ENCODE peak calls at places on chromosomes 5 and 9, in six cellular contexts. One of them, this sample, is unnamed.

GRCh38 chr9:122134822-122135528 is 24.6 kb downstream of the NDUFA8 start:
- DNase-seq in upper lobe of right lung: no peak
- DNase-seq in neural progenitor cell: peak; percentile 80
- DNase-seq in tibial artery: no peak
- DNase-seq in body of pancreas: no peak
- DNase-seq in uterus: no peak
- DNase-seq in this sample: no peak

GRCh38 chr5:14668247-14668646 is 3.7 kb downstream of the OTULIN start:
- DNase-seq in upper lobe of right lung: no peak
- DNase-seq in neural progenitor cell: no peak
- DNase-seq in tibial artery: no peak
- DNase-seq in body of pancreas: no peak
- DNase-seq in uterus: no peak
- DNase-seq in this sample: no peak

GRCh38 chr5:102931085-102931484 is 176.0 kb downstream of the PAM start:
- DNase-seq in upper lobe of right lung: no peak
- DNase-seq in neural progenitor cell: no peak
- DNase-seq in tibial artery: no peak
- DNase-seq in body of pancreas: no peak
- DNase-seq in uterus: no peak
- DNase-seq in this sample: no peak

GRCh38 chr9:7613931-7614330 is 185.6 kb downstream of the DMAC1 start:
- DNase-seq in upper lobe of right lung: no peak
- DNase-seq in neural progenitor cell: no peak
- DNase-seq in tibial artery: no peak
- DNase-seq in body of pancreas: no peak
- DNase-seq in uterus: no peak
- DNase-seq in this sample: no peak

GRCh38 chr9:137195525-137196220 is 4.9 kb downstream of the TPRN start:
- DNase-seq in upper lobe of right lung: no peak
- DNase-seq in neural progenitor cell: no peak
- DNase-seq in tibial artery: no peak
- DNase-seq in body of pancreas: peak; percentile 88
- DNase-seq in uterus: no peak
- DNase-seq in this sample: no peak

GRCh38 chr5:115262405-115263247 is at the start of gene PGGT1B:
- DNase-seq in upper lobe of right lung: peak; percentile 89
- DNase-seq in neural progenitor cell: peak; percentile 75
- DNase-seq in tibial artery: peak; percentile 82
- DNase-seq in body of pancreas: peak; percentile 66
- DNase-seq in uterus: peak; percentile 69
- DNase-seq in this sample: peak; percentile 77

GRCh38 chr5:127333463-127333862 is 42.9 kb downstream of the MEGF10 start:
- DNase-seq in upper lobe of right lung: no peak
- DNase-seq in neural progenitor cell: no peak
- DNase-seq in tibial artery: no peak
- DNase-seq in body of pancreas: no peak
- DNase-seq in uterus: no peak
- DNase-seq in this sample: no peak

GRCh38 chr5:95664204-95664786 is 17.7 kb downstream of the RFESD start:
- DNase-seq in upper lobe of right lung: no peak
- DNase-seq in neural progenitor cell: peak; percentile 31
- DNase-seq in tibial artery: no peak
- DNase-seq in body of pancreas: peak; percentile 41
- DNase-seq in uterus: no peak
- DNase-seq in this sample: peak; percentile 54

GRCh38 chr5:79235578-79236363 is at the start of gene JMY:
- DNase-seq in upper lobe of right lung: peak; percentile 94
- DNase-seq in neural progenitor cell: peak; percentile 94
- DNase-seq in tibial artery: peak; percentile 91
- DNase-seq in body of pancreas: peak; percentile 91
- DNase-seq in uterus: peak; percentile 83
- DNase-seq in this sample: peak; percentile 91

GRCh38 chr5:154421868-154422267 is 23.9 kb upstream of the SAP30L start:
- DNase-seq in upper lobe of right lung: no peak
- DNase-seq in neural progenitor cell: peak; percentile 47
- DNase-seq in tibial artery: no peak
- DNase-seq in body of pancreas: no peak
- DNase-seq in uterus: no peak
- DNase-seq in this sample: no peak

GRCh38 chr9:22722492-22722891 is 275.9 kb downstream of the DMRTA1 start:
- DNase-seq in upper lobe of right lung: no peak
- DNase-seq in neural progenitor cell: no peak
- DNase-seq in tibial artery: no peak
- DNase-seq in body of pancreas: no peak
- DNase-seq in uterus: no peak
- DNase-seq in this sample: no peak

GRCh38 chr5:150218693-150219035 is 28.8 kb downstream of the SLC6A7 start:
- DNase-seq in upper lobe of right lung: no peak
- DNase-seq in neural progenitor cell: no peak
- DNase-seq in tibial artery: no peak
- DNase-seq in body of pancreas: no peak
- DNase-seq in uterus: no peak
- DNase-seq in this sample: no peak

GRCh38 chr5:61916621-61917620 is 389.1 kb upstream of the KIF2A start:
- DNase-seq in upper lobe of right lung: no peak
- DNase-seq in neural progenitor cell: no peak
- DNase-seq in tibial artery: no peak
- DNase-seq in body of pancreas: peak; percentile 25
- DNase-seq in uterus: no peak
- DNase-seq in this sample: no peak

GRCh38 chr5:169064093-169064492 is 236.8 kb downstream of the SLIT3 start:
- DNase-seq in upper lobe of right lung: no peak
- DNase-seq in neural progenitor cell: peak; percentile 28
- DNase-seq in tibial artery: no peak
- DNase-seq in body of pancreas: peak; percentile 38
- DNase-seq in uterus: no peak
- DNase-seq in this sample: peak; percentile 51

GRCh38 chr5:36238896-36239295 is 2.8 kb downstream of the NADK2 start:
- DNase-seq in upper lobe of right lung: no peak
- DNase-seq in neural progenitor cell: no peak
- DNase-seq in tibial artery: no peak
- DNase-seq in body of pancreas: no peak
- DNase-seq in uterus: no peak
- DNase-seq in this sample: no peak

GRCh38 chr9:108477538-108478006 is 378.2 kb downstream of the ACTL7B start:
- DNase-seq in upper lobe of right lung: no peak
- DNase-seq in neural progenitor cell: no peak
- DNase-seq in tibial artery: no peak
- DNase-seq in body of pancreas: no peak
- DNase-seq in uterus: no peak
- DNase-seq in this sample: no peak

GRCh38 chr9:37309136-37309535 is 113.4 kb upstream of the GRHPR start:
- DNase-seq in upper lobe of right lung: no peak
- DNase-seq in neural progenitor cell: peak; percentile 46
- DNase-seq in tibial artery: no peak
- DNase-seq in body of pancreas: no peak
- DNase-seq in uterus: no peak
- DNase-seq in this sample: peak; percentile 6

GRCh38 chr5:148687427-148687826 is 33.1 kb upstream of the HTR4 start:
- DNase-seq in upper lobe of right lung: no peak
- DNase-seq in neural progenitor cell: peak; percentile 71
- DNase-seq in tibial artery: no peak
- DNase-seq in body of pancreas: no peak
- DNase-seq in uterus: no peak
- DNase-seq in this sample: peak; percentile 43

GRCh38 chr9:38287420-38287985 is 105.0 kb upstream of the ALDH1B1 start:
- DNase-seq in upper lobe of right lung: no peak
- DNase-seq in neural progenitor cell: no peak
- DNase-seq in tibial artery: no peak
- DNase-seq in body of pancreas: no peak
- DNase-seq in uterus: no peak
- DNase-seq in this sample: no peak

GRCh38 chr5:125446986-125447385 is 700.5 kb upstream of the ZNF608 start:
- DNase-seq in upper lobe of right lung: no peak
- DNase-seq in neural progenitor cell: no peak
- DNase-seq in tibial artery: no peak
- DNase-seq in body of pancreas: no peak
- DNase-seq in uterus: no peak
- DNase-seq in this sample: no peak

GRCh38 chr9:136658849-136659535 is 3.7 kb upstream of the EGFL7 start:
- DNase-seq in upper lobe of right lung: peak; percentile 66
- DNase-seq in neural progenitor cell: no peak
- DNase-seq in tibial artery: no peak
- DNase-seq in body of pancreas: no peak
- DNase-seq in uterus: no peak
- DNase-seq in this sample: no peak

GRCh38 chr5:170623576-170624181 is 119.9 kb downstream of the KCNIP1 start:
- DNase-seq in upper lobe of right lung: peak; percentile 69
- DNase-seq in neural progenitor cell: peak; percentile 83
- DNase-seq in tibial artery: peak; percentile 39
- DNase-seq in body of pancreas: peak; percentile 42
- DNase-seq in uterus: no peak
- DNase-seq in this sample: peak; percentile 65

GRCh38 chr5:82991059-82991458 is 86.1 kb downstream of the TMEM167A start:
- DNase-seq in upper lobe of right lung: no peak
- DNase-seq in neural progenitor cell: no peak
- DNase-seq in tibial artery: no peak
- DNase-seq in body of pancreas: no peak
- DNase-seq in uterus: no peak
- DNase-seq in this sample: no peak

GRCh38 chr5:83430130-83431010 is 41.2 kb upstream of the VCAN start:
- DNase-seq in upper lobe of right lung: no peak
- DNase-seq in neural progenitor cell: peak; percentile 90
- DNase-seq in tibial artery: peak; percentile 70
- DNase-seq in body of pancreas: peak; percentile 69
- DNase-seq in uterus: peak; percentile 29
- DNase-seq in this sample: peak; percentile 82

GRCh38 chr9:132168851-132169250 is 7.0 kb downstream of the NTNG2 start:
- DNase-seq in upper lobe of right lung: no peak
- DNase-seq in neural progenitor cell: no peak
- DNase-seq in tibial artery: no peak
- DNase-seq in body of pancreas: no peak
- DNase-seq in uterus: no peak
- DNase-seq in this sample: no peak
- H3K27me3 ChIP-seq in upper lobe of right lung: peaks cover 43% of the 10 kb centered on the region
- H3K27me3 ChIP-seq in neural progenitor cell: peaks cover 39% of the 10 kb centered on the region
- H3K27me3 ChIP-seq in tibial artery: peaks cover 87% of the 10 kb centered on the region
- H3K27me3 ChIP-seq in body of pancreas: no peaks in the 10 kb centered on the region
- H3K27me3 ChIP-seq in uterus: peaks cover 7% of the 10 kb centered on the region
- H3K27me3 ChIP-seq in this sample: peaks cover 45% of the 10 kb centered on the region

DNA sequence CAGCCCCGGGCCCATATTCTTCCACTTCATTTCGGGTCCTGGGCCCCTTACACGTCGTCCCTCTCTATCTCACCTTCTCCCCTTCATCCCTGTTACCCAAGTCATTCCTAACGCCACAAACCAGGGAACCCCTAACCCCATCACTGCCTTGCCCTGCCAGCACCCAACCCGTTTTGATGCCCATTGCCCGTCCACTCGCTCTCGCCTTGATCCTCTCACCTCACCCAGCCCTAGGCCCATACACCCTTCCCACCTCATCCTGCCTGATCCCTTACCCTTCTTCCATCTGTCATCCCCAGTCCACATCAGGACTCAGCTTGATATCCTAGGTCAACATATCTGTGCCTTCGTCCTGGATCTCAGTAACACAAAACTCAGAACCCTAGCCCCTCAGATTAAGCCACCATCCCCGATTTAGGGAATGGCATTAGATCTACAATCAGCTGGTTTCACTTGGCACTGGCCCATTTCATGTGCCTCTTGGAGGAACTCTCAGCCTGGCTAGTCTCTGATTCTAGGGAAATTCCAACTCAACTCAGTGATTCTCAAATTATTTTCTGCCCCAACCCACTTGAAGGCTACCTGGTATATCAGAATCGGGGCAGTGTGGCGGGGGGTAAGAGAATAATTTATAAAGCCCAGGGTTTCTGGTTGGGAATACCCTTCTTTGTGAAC is 499 bp downstream of the CHMP5 start:
- DNase-seq in upper lobe of right lung: no peak
- DNase-seq in neural progenitor cell: no peak
- DNase-seq in tibial artery: no peak
- DNase-seq in body of pancreas: no peak
- DNase-seq in uterus: no peak
- DNase-seq in this sample: no peak
- H3K27ac ChIP-seq in upper lobe of right lung: peak overlapping the region; percentile 88
- H3K27ac ChIP-seq in neural progenitor cell: no peak overlapping the region
- H3K27ac ChIP-seq in tibial artery: peak overlapping the region; percentile 93
- H3K27ac ChIP-seq in body of pancreas: peak overlapping the region; percentile 74
- H3K27ac ChIP-seq in uterus: peak overlapping the region; percentile 87
- H3K27ac ChIP-seq in this sample: peak overlapping the region; percentile 74

DNA sequence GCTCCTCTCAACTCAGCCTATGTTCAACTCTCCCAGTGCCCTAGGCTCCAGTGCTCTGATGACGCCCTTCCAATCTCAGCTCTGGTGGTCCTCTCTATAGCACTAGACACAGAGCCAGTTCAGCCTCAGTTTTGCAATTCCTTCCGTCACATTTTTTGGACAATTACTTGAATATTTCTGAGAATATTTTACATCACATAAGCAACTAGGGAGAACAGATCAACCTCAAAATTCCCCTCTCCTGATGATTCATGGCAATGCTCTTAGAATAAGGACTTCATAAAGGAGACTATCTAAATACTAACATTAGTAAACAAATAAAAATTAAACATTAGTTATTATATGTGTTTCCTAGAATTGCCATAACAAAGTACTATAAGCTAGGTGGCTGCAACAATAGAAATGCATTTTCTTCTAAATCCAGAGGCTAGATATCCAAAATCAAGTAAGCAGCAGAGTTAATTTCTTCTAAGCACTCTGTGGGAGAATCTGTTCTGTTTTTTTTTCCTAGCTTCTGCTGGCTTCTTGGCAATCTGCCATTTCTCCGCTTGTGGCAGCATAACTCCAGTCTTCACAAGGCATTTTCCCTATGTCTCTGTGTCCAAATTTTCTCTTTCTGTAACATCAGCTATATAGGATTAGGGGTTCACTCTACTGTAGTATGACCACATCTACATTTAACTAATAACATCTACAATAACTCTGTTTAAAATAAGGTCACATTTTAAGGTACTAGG is 661.9 kb upstream of the FTMT start:
- DNase-seq in upper lobe of right lung: no peak
- DNase-seq in neural progenitor cell: no peak
- DNase-seq in tibial artery: no peak
- DNase-seq in body of pancreas: peak; percentile 13
- DNase-seq in uterus: no peak
- DNase-seq in this sample: peak; percentile 86
- TF ChIP-seq CTCF in upper lobe of right lung: no peak
- TF ChIP-seq CTCF in neural progenitor cell: no peak
- TF ChIP-seq CTCF in tibial artery: no peak
- TF ChIP-seq CTCF in body of pancreas: no peak
- TF ChIP-seq CTCF in uterus: no peak
- TF ChIP-seq CTCF in this sample: no peak

DNA sequence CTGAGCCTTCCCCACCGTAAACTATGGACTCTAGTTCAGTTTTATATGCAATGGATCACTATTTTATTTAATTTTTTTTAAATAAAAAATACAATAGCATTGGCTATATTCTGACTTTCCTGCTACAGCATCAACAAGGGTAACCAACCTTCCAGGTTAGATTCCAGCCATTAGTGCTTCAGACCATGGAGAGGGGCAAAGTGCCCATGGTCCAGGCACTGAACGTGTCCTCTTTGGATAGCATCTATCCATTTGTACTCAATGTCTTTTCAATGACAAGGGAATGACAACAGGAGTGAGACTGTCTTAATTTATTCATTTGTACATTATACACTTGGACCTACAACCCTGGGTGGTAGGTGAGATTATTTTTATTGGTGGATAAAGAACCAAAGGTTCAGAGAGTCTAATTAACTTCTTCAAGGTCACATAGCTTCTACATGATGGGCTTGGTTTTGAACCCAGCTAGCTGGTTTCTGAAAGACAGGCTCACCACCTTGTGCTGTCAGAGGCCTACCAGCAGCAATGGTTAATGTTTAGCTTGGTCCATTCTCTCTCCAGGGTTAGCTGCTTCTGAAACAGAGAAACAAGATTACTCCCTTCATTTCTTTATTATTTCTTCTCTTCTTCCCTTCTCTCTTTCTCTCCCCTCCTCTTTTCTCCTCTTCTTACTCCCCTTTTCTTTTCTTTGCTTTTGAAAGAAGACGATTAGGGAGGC is 11.5 kb downstream of the TMEM171 start:
- DNase-seq in upper lobe of right lung: no peak
- DNase-seq in neural progenitor cell: no peak
- DNase-seq in tibial artery: no peak
- DNase-seq in body of pancreas: no peak
- DNase-seq in uterus: no peak
- DNase-seq in this sample: no peak
- H3K27me3 ChIP-seq in upper lobe of right lung: peaks cover 7% of the 10 kb centered on the region
- H3K27me3 ChIP-seq in neural progenitor cell: no peaks in the 10 kb centered on the region
- H3K27me3 ChIP-seq in tibial artery: peaks cover 16% of the 10 kb centered on the region
- H3K27me3 ChIP-seq in body of pancreas: no peaks in the 10 kb centered on the region
- H3K27me3 ChIP-seq in uterus: no peaks in the 10 kb centered on the region
- H3K27me3 ChIP-seq in this sample: no peaks in the 10 kb centered on the region

This sample was measured in cardiac muscle cell.